ENCODE peak calls at places on chromosomes 12 and 14, in seven cellular contexts. L is IMR-90, O is cardiac muscle cell, Q is EH, D is NCI-H2081, Z is omental fat pad, J is brain microvascular endothelial cell. C is an unnamed sample.

GRCh38 chr12:13537623-13538022 is 341.1 kb downstream of the EMP1 start:
- DNase-seq in L (no peak), O (no peak), Q (no peak), D (no peak), Z (no peak), J (no peak), C (no peak)

GRCh38 chr12:21516281-21516680 is 9.8 kb upstream of the SPX start:
- DNase-seq in L (no peak), O (no peak), Q (no peak), D (no peak), Z (no peak), J (no peak), C (no peak)

GRCh38 chr14:98906123-98906995 is 365.6 kb downstream of the BCL11B start:
- DNase-seq in L (no peak), O (peak; percentile 28), Q (no peak), D (no peak), Z (no peak), J (no peak), C (peak; percentile 35)

GRCh38 chr12:64452559-64453329 is 824 bp downstream of the TBK1 start:
- DNase-seq in L (peak; percentile 90), O (peak; percentile 13), Q (peak; percentile 81), D (no peak), Z (no peak), J (peak; percentile 73), C (no peak)

GRCh38 chr12:120820885-120821510 is 83.2 kb downstream of the SPPL3 start:
- DNase-seq in L (no peak), O (no peak), Q (no peak), D (no peak), Z (no peak), J (no peak), C (no peak)

GRCh38 chr14:51079085-51079484 is 15.8 kb downstream of the TRIM9 start:
- DNase-seq in L (no peak), O (no peak), Q (no peak), D (no peak), Z (no peak), J (no peak), C (no peak)

GRCh38 chr12:13610280-13610679 is 371.1 kb downstream of the GRIN2B start:
- DNase-seq in L (no peak), O (no peak), Q (no peak), D (no peak), Z (no peak), J (no peak), C (no peak)

GRCh38 chr12:98227162-98227561 is 288.2 kb upstream of the TMPO start:
- DNase-seq in L (peak; percentile 21), O (peak; percentile 19), Q (no peak), D (no peak), Z (no peak), J (no peak), C (no peak)

GRCh38 chr14:52741865-52742264 is 11.9 kb downstream of the STYX start:
- DNase-seq in L (peak; percentile 0), O (no peak), Q (no peak), D (no peak), Z (no peak), J (no peak), C (no peak)

GRCh38 chr14:90599748-90600507 is 203.1 kb downstream of the CALM1 start:
- DNase-seq in L (peak; percentile 46), O (no peak), Q (peak; percentile 11), D (no peak), Z (no peak), J (no peak), C (peak; percentile 53)

GRCh38 chr12:66066071-66066928 is 64.2 kb downstream of the LLPH start:
- DNase-seq in L (peak; percentile 76), O (peak; percentile 5), Q (peak; percentile 75), D (no peak), Z (no peak), J (peak; percentile 23), C (peak; percentile 37)

GRCh38 chr12:102480401-102480800 is at the start of gene IGF1:
- DNase-seq in L (peak; percentile 61), O (no peak), Q (peak; percentile 72), D (no peak), Z (no peak), J (no peak), C (no peak)

GRCh38 chr12:26134540-26134939 is 9.7 kb upstream of the BHLHE41 start:
- DNase-seq in L (no peak), O (no peak), Q (no peak), D (no peak), Z (no peak), J (no peak), C (no peak)

GRCh38 chr12:10861366-10861765 is 12.1 kb upstream of the PRR4 start:
- DNase-seq in L (no peak), O (no peak), Q (peak; percentile 32), D (no peak), Z (no peak), J (peak; percentile 9), C (no peak)

GRCh38 chr12:38110026-38110699 is 206.4 kb upstream of the ALG10B start:
- DNase-seq in L (no peak), O (no peak), Q (no peak), D (no peak), Z (no peak), J (no peak), C (no peak)

GRCh38 chr12:93080994-93081809 is 152.1 kb upstream of the EEA1 start:
- DNase-seq in L (peak; percentile 52), O (no peak), Q (peak; percentile 76), D (no peak), Z (no peak), J (peak; percentile 71), C (no peak)

GRCh38 chr14:80965041-80965440 is 9.6 kb downstream of the TSHR start:
- DNase-seq in L (no peak), O (no peak), Q (no peak), D (no peak), Z (no peak), J (no peak), C (no peak)

GRCh38 chr14:104660597-104660996 is 28.8 kb upstream of the INF2 start:
- DNase-seq in L (no peak), O (no peak), Q (no peak), D (no peak), Z (no peak), J (no peak), C (no peak)

GRCh38 chr12:46959484-46959883 is 119.9 kb upstream of the PCED1B start:
- DNase-seq in L (peak; percentile 93), O (no peak), Q (peak; percentile 94), D (no peak), Z (no peak), J (peak; percentile 86), C (no peak)

GRCh38 chr14:61934385-61934784 is 172.2 kb downstream of the SNAPC1 start:
- DNase-seq in L (peak; percentile 99), O (no peak), Q (peak; percentile 99), D (no peak), Z (no peak), J (peak; percentile 94), C (no peak)

GRCh38 chr12:57882575-57882974 is 36.0 kb upstream of the CTDSP2 start:
- DNase-seq in L (no peak), O (no peak), Q (no peak), D (no peak), Z (no peak), J (no peak), C (no peak)

GRCh38 chr14:85516239-85517112 is 13.5 kb upstream of the FLRT2 start:
- DNase-seq in L (peak; percentile 88), O (no peak), Q (peak; percentile 89), D (no peak), Z (no peak), J (peak; percentile 55), C (no peak)

GRCh38 chr12:93569656-93570551 is 2.6 kb upstream of the SOCS2 start:
- DNase-seq in L (peak; percentile 84), O (peak; percentile 93), Q (peak; percentile 89), D (peak; percentile 61), Z (peak; percentile 68), J (peak; percentile 79), C (peak; percentile 66)

GRCh38 chr12:132279930-132280329 is 49.5 kb downstream of the GALNT9 start:
- DNase-seq in L (no peak), O (no peak), Q (no peak), D (no peak), Z (no peak), J (no peak), C (no peak)

GRCh38 chr14:83664389-83664788 is 1865.6 kb upstream of the FLRT2 start:
- DNase-seq in L (no peak), O (no peak), Q (no peak), D (no peak), Z (no peak), J (no peak), C (no peak)

GRCh38 chr12:112515868-112516267 is 97.1 kb downstream of the PTPN11 start:
- DNase-seq in L (no peak), O (no peak), Q (no peak), D (no peak), Z (no peak), J (no peak), C (no peak)

GRCh38 chr14:60977848-60978247 is 3.0 kb downstream of the TRMT5 start:
- DNase-seq in L (no peak), O (no peak), Q (no peak), D (peak; percentile 7), Z (no peak), J (no peak), C (no peak)

GRCh38 chr12:21296751-21297406 is 37.8 kb downstream of the SLCO1A2 start:
- DNase-seq in L (peak; percentile 2), O (peak; percentile 18), Q (peak; percentile 40), D (peak; percentile 4), Z (no peak), J (no peak), C (no peak)

GRCh38 chr12:68565391-68565903 is 45.3 kb upstream of the RAP1B start:
- DNase-seq in L (peak; percentile 88), O (no peak), Q (peak; percentile 95), D (no peak), Z (no peak), J (peak; percentile 75), C (no peak)

GRCh38 chr12:75130811-75131210 is 78.8 kb downstream of the KCNC2 start:
- DNase-seq in L (no peak), O (no peak), Q (peak; percentile 6), D (no peak), Z (no peak), J (no peak), C (no peak)

C was measured in DMS79.